ENCODE peak calls at places on chromosomes 5 and 9, in nine cellular contexts. One of them, this sample, is unnamed.

GRCh38 chr9:129174724-129175514 is 3.1 kb downstream of the IER5L start:
- DNase-seq in dorsolateral prefrontal cortex: peak
- DNase-seq in stimulated activated CD8-positive, alpha-beta memory T cell treated with anti-CD3 and anti-CD28 coated beads, Interleukin-12 subunit alpha, Interleukin-12 subunit beta, amount 100 ng/mL, for 1 hour: no peak
- DNase-seq in activated naive CD4-positive, alpha-beta T cell treated with Interleukin-2 at 50 U/mL for 16 hours: peak
- DNase-seq in tibial nerve: peak
- DNase-seq in activated T-helper 9 cell treated with anti-CD3 and anti-CD28 coated beads, Interleukin-2, amount 50 U/mL, for 16 hours: no peak
- DNase-seq in cardiac fibroblast: peak
- DNase-seq in GM23338: peak
- DNase-seq in activated CD8-positive, alpha-beta T cell treated with anti-CD3 and anti-CD28 coated beads, Interleukin-2, amount 10 ng/mL, durations not matched to agents 7 days and 5 days: peak
- DNase-seq in this sample: peak

GRCh38 chr5:115578657-115579056 is 23.6 kb downstream of the TICAM2 start:
- DNase-seq in tibial nerve: no peak
- DNase-seq in dorsolateral prefrontal cortex: no peak
- DNase-seq in activated T-helper 9 cell treated with anti-CD3 and anti-CD28 coated beads, Interleukin-2, amount 50 U/mL, for 16 hours: no peak
- DNase-seq in stimulated activated CD8-positive, alpha-beta memory T cell treated with anti-CD3 and anti-CD28 coated beads, Interleukin-12 subunit alpha, Interleukin-12 subunit beta, amount 100 ng/mL, for 1 hour: no peak
- DNase-seq in cardiac fibroblast: no peak
- DNase-seq in activated naive CD4-positive, alpha-beta T cell treated with Interleukin-2 at 50 U/mL for 16 hours: no peak
- DNase-seq in activated CD8-positive, alpha-beta T cell treated with anti-CD3 and anti-CD28 coated beads, Interleukin-2, amount 10 ng/mL, durations not matched to agents 7 days and 5 days: no peak
- DNase-seq in GM23338: no peak
- DNase-seq in this sample: no peak

GRCh38 chr5:176994460-176995121 is 12.0 kb downstream of the UIMC1 start:
- DNase-seq in dorsolateral prefrontal cortex: no peak
- DNase-seq in tibial nerve: no peak
- DNase-seq in activated T-helper 9 cell treated with anti-CD3 and anti-CD28 coated beads, Interleukin-2, amount 50 U/mL, for 16 hours: no peak
- DNase-seq in activated CD8-positive, alpha-beta T cell treated with anti-CD3 and anti-CD28 coated beads, Interleukin-2, amount 10 ng/mL, durations not matched to agents 7 days and 5 days: no peak
- DNase-seq in stimulated activated CD8-positive, alpha-beta memory T cell treated with anti-CD3 and anti-CD28 coated beads, Interleukin-12 subunit alpha, Interleukin-12 subunit beta, amount 100 ng/mL, for 1 hour: no peak
- DNase-seq in GM23338: peak
- DNase-seq in cardiac fibroblast: peak
- DNase-seq in activated naive CD4-positive, alpha-beta T cell treated with Interleukin-2 at 50 U/mL for 16 hours: no peak
- DNase-seq in this sample: no peak

GRCh38 chr9:95819636-95820035 is 55.9 kb upstream of the ERCC6L2 start:
- DNase-seq in activated CD8-positive, alpha-beta T cell treated with anti-CD3 and anti-CD28 coated beads, Interleukin-2, amount 10 ng/mL, durations not matched to agents 7 days and 5 days: no peak
- DNase-seq in GM23338: peak
- DNase-seq in dorsolateral prefrontal cortex: no peak
- DNase-seq in activated naive CD4-positive, alpha-beta T cell treated with Interleukin-2 at 50 U/mL for 16 hours: no peak
- DNase-seq in stimulated activated CD8-positive, alpha-beta memory T cell treated with anti-CD3 and anti-CD28 coated beads, Interleukin-12 subunit alpha, Interleukin-12 subunit beta, amount 100 ng/mL, for 1 hour: no peak
- DNase-seq in tibial nerve: no peak
- DNase-seq in cardiac fibroblast: no peak
- DNase-seq in activated T-helper 9 cell treated with anti-CD3 and anti-CD28 coated beads, Interleukin-2, amount 50 U/mL, for 16 hours: no peak
- DNase-seq in this sample: peak

GRCh38 chr9:37952731-37953130 is 48.8 kb upstream of the SLC25A51 start:
- DNase-seq in GM23338: no peak
- DNase-seq in activated naive CD4-positive, alpha-beta T cell treated with Interleukin-2 at 50 U/mL for 16 hours: no peak
- DNase-seq in stimulated activated CD8-positive, alpha-beta memory T cell treated with anti-CD3 and anti-CD28 coated beads, Interleukin-12 subunit alpha, Interleukin-12 subunit beta, amount 100 ng/mL, for 1 hour: no peak
- DNase-seq in cardiac fibroblast: peak
- DNase-seq in dorsolateral prefrontal cortex: no peak
- DNase-seq in activated CD8-positive, alpha-beta T cell treated with anti-CD3 and anti-CD28 coated beads, Interleukin-2, amount 10 ng/mL, durations not matched to agents 7 days and 5 days: no peak
- DNase-seq in tibial nerve: no peak
- DNase-seq in activated T-helper 9 cell treated with anti-CD3 and anti-CD28 coated beads, Interleukin-2, amount 50 U/mL, for 16 hours: no peak
- DNase-seq in this sample: no peak

GRCh38 chr5:164746723-164747122 is 1241.3 kb downstream of the MAT2B start:
- DNase-seq in dorsolateral prefrontal cortex: no peak
- DNase-seq in stimulated activated CD8-positive, alpha-beta memory T cell treated with anti-CD3 and anti-CD28 coated beads, Interleukin-12 subunit alpha, Interleukin-12 subunit beta, amount 100 ng/mL, for 1 hour: no peak
- DNase-seq in activated T-helper 9 cell treated with anti-CD3 and anti-CD28 coated beads, Interleukin-2, amount 50 U/mL, for 16 hours: no peak
- DNase-seq in cardiac fibroblast: no peak
- DNase-seq in tibial nerve: no peak
- DNase-seq in activated naive CD4-positive, alpha-beta T cell treated with Interleukin-2 at 50 U/mL for 16 hours: no peak
- DNase-seq in activated CD8-positive, alpha-beta T cell treated with anti-CD3 and anti-CD28 coated beads, Interleukin-2, amount 10 ng/mL, durations not matched to agents 7 days and 5 days: no peak
- DNase-seq in GM23338: no peak
- DNase-seq in this sample: no peak

GRCh38 chr5:164362021-164362420 is 856.6 kb downstream of the MAT2B start:
- DNase-seq in activated CD8-positive, alpha-beta T cell treated with anti-CD3 and anti-CD28 coated beads, Interleukin-2, amount 10 ng/mL, durations not matched to agents 7 days and 5 days: no peak
- DNase-seq in stimulated activated CD8-positive, alpha-beta memory T cell treated with anti-CD3 and anti-CD28 coated beads, Interleukin-12 subunit alpha, Interleukin-12 subunit beta, amount 100 ng/mL, for 1 hour: no peak
- DNase-seq in cardiac fibroblast: no peak
- DNase-seq in dorsolateral prefrontal cortex: no peak
- DNase-seq in tibial nerve: no peak
- DNase-seq in activated T-helper 9 cell treated with anti-CD3 and anti-CD28 coated beads, Interleukin-2, amount 50 U/mL, for 16 hours: no peak
- DNase-seq in GM23338: no peak
- DNase-seq in activated naive CD4-positive, alpha-beta T cell treated with Interleukin-2 at 50 U/mL for 16 hours: no peak
- DNase-seq in this sample: no peak

GRCh38 chr9:121494192-121494591 is 5.5 kb downstream of the GGTA1 start:
- DNase-seq in activated T-helper 9 cell treated with anti-CD3 and anti-CD28 coated beads, Interleukin-2, amount 50 U/mL, for 16 hours: no peak
- DNase-seq in stimulated activated CD8-positive, alpha-beta memory T cell treated with anti-CD3 and anti-CD28 coated beads, Interleukin-12 subunit alpha, Interleukin-12 subunit beta, amount 100 ng/mL, for 1 hour: no peak
- DNase-seq in dorsolateral prefrontal cortex: no peak
- DNase-seq in activated naive CD4-positive, alpha-beta T cell treated with Interleukin-2 at 50 U/mL for 16 hours: no peak
- DNase-seq in activated CD8-positive, alpha-beta T cell treated with anti-CD3 and anti-CD28 coated beads, Interleukin-2, amount 10 ng/mL, durations not matched to agents 7 days and 5 days: no peak
- DNase-seq in cardiac fibroblast: no peak
- DNase-seq in tibial nerve: no peak
- DNase-seq in GM23338: no peak
- DNase-seq in this sample: no peak

GRCh38 chr9:33676746-33677505 is 118.4 kb upstream of the PRSS3 start:
- DNase-seq in dorsolateral prefrontal cortex: peak
- DNase-seq in GM23338: peak
- DNase-seq in tibial nerve: no peak
- DNase-seq in cardiac fibroblast: peak
- DNase-seq in activated T-helper 9 cell treated with anti-CD3 and anti-CD28 coated beads, Interleukin-2, amount 50 U/mL, for 16 hours: peak
- DNase-seq in activated CD8-positive, alpha-beta T cell treated with anti-CD3 and anti-CD28 coated beads, Interleukin-2, amount 10 ng/mL, durations not matched to agents 7 days and 5 days: peak
- DNase-seq in stimulated activated CD8-positive, alpha-beta memory T cell treated with anti-CD3 and anti-CD28 coated beads, Interleukin-12 subunit alpha, Interleukin-12 subunit beta, amount 100 ng/mL, for 1 hour: no peak
- DNase-seq in activated naive CD4-positive, alpha-beta T cell treated with Interleukin-2 at 50 U/mL for 16 hours: peak
- DNase-seq in this sample: peak

GRCh38 chr5:128782446-128782845 is 182.8 kb upstream of the SLC27A6 start:
- DNase-seq in tibial nerve: peak
- DNase-seq in activated naive CD4-positive, alpha-beta T cell treated with Interleukin-2 at 50 U/mL for 16 hours: no peak
- DNase-seq in activated T-helper 9 cell treated with anti-CD3 and anti-CD28 coated beads, Interleukin-2, amount 50 U/mL, for 16 hours: no peak
- DNase-seq in GM23338: no peak
- DNase-seq in stimulated activated CD8-positive, alpha-beta memory T cell treated with anti-CD3 and anti-CD28 coated beads, Interleukin-12 subunit alpha, Interleukin-12 subunit beta, amount 100 ng/mL, for 1 hour: no peak
- DNase-seq in dorsolateral prefrontal cortex: no peak
- DNase-seq in activated CD8-positive, alpha-beta T cell treated with anti-CD3 and anti-CD28 coated beads, Interleukin-2, amount 10 ng/mL, durations not matched to agents 7 days and 5 days: no peak
- DNase-seq in cardiac fibroblast: peak
- DNase-seq in this sample: no peak

GRCh38 chr5:39519566-39520231 is 94.9 kb upstream of the DAB2 start:
- DNase-seq in activated T-helper 9 cell treated with anti-CD3 and anti-CD28 coated beads, Interleukin-2, amount 50 U/mL, for 16 hours: no peak
- DNase-seq in activated naive CD4-positive, alpha-beta T cell treated with Interleukin-2 at 50 U/mL for 16 hours: no peak
- DNase-seq in dorsolateral prefrontal cortex: no peak
- DNase-seq in tibial nerve: no peak
- DNase-seq in activated CD8-positive, alpha-beta T cell treated with anti-CD3 and anti-CD28 coated beads, Interleukin-2, amount 10 ng/mL, durations not matched to agents 7 days and 5 days: no peak
- DNase-seq in cardiac fibroblast: peak
- DNase-seq in stimulated activated CD8-positive, alpha-beta memory T cell treated with anti-CD3 and anti-CD28 coated beads, Interleukin-12 subunit alpha, Interleukin-12 subunit beta, amount 100 ng/mL, for 1 hour: no peak
- DNase-seq in GM23338: peak
- DNase-seq in this sample: no peak

GRCh38 chr9:136059321-136059791 is 35.7 kb downstream of the NACC2 start:
- DNase-seq in activated naive CD4-positive, alpha-beta T cell treated with Interleukin-2 at 50 U/mL for 16 hours: no peak
- DNase-seq in tibial nerve: no peak
- DNase-seq in GM23338: no peak
- DNase-seq in cardiac fibroblast: no peak
- DNase-seq in activated CD8-positive, alpha-beta T cell treated with anti-CD3 and anti-CD28 coated beads, Interleukin-2, amount 10 ng/mL, durations not matched to agents 7 days and 5 days: no peak
- DNase-seq in activated T-helper 9 cell treated with anti-CD3 and anti-CD28 coated beads, Interleukin-2, amount 50 U/mL, for 16 hours: no peak
- DNase-seq in stimulated activated CD8-positive, alpha-beta memory T cell treated with anti-CD3 and anti-CD28 coated beads, Interleukin-12 subunit alpha, Interleukin-12 subunit beta, amount 100 ng/mL, for 1 hour: no peak
- DNase-seq in dorsolateral prefrontal cortex: no peak
- DNase-seq in this sample: no peak

GRCh38 chr5:174624754-174625506 is 99.5 kb upstream of the MSX2 start:
- DNase-seq in activated naive CD4-positive, alpha-beta T cell treated with Interleukin-2 at 50 U/mL for 16 hours: no peak
- DNase-seq in dorsolateral prefrontal cortex: no peak
- DNase-seq in tibial nerve: no peak
- DNase-seq in GM23338: no peak
- DNase-seq in cardiac fibroblast: peak
- DNase-seq in activated CD8-positive, alpha-beta T cell treated with anti-CD3 and anti-CD28 coated beads, Interleukin-2, amount 10 ng/mL, durations not matched to agents 7 days and 5 days: no peak
- DNase-seq in stimulated activated CD8-positive, alpha-beta memory T cell treated with anti-CD3 and anti-CD28 coated beads, Interleukin-12 subunit alpha, Interleukin-12 subunit beta, amount 100 ng/mL, for 1 hour: no peak
- DNase-seq in activated T-helper 9 cell treated with anti-CD3 and anti-CD28 coated beads, Interleukin-2, amount 50 U/mL, for 16 hours: no peak
- DNase-seq in this sample: no peak

GRCh38 chr9:93054758-93055704 is 3.5 kb upstream of the SUSD3 start:
- DNase-seq in dorsolateral prefrontal cortex: no peak
- DNase-seq in tibial nerve: no peak
- DNase-seq in activated CD8-positive, alpha-beta T cell treated with anti-CD3 and anti-CD28 coated beads, Interleukin-2, amount 10 ng/mL, durations not matched to agents 7 days and 5 days: no peak
- DNase-seq in GM23338: no peak
- DNase-seq in stimulated activated CD8-positive, alpha-beta memory T cell treated with anti-CD3 and anti-CD28 coated beads, Interleukin-12 subunit alpha, Interleukin-12 subunit beta, amount 100 ng/mL, for 1 hour: no peak
- DNase-seq in activated naive CD4-positive, alpha-beta T cell treated with Interleukin-2 at 50 U/mL for 16 hours: no peak
- DNase-seq in activated T-helper 9 cell treated with anti-CD3 and anti-CD28 coated beads, Interleukin-2, amount 50 U/mL, for 16 hours: no peak
- DNase-seq in cardiac fibroblast: no peak
- DNase-seq in this sample: no peak

GRCh38 chr9:129405089-129405830 is 215.6 kb downstream of the C9orf50 start:
- DNase-seq in activated T-helper 9 cell treated with anti-CD3 and anti-CD28 coated beads, Interleukin-2, amount 50 U/mL, for 16 hours: no peak
- DNase-seq in GM23338: no peak
- DNase-seq in tibial nerve: no peak
- DNase-seq in activated CD8-positive, alpha-beta T cell treated with anti-CD3 and anti-CD28 coated beads, Interleukin-2, amount 10 ng/mL, durations not matched to agents 7 days and 5 days: no peak
- DNase-seq in dorsolateral prefrontal cortex: no peak
- DNase-seq in cardiac fibroblast: peak
- DNase-seq in activated naive CD4-positive, alpha-beta T cell treated with Interleukin-2 at 50 U/mL for 16 hours: no peak
- DNase-seq in stimulated activated CD8-positive, alpha-beta memory T cell treated with anti-CD3 and anti-CD28 coated beads, Interleukin-12 subunit alpha, Interleukin-12 subunit beta, amount 100 ng/mL, for 1 hour: no peak
- DNase-seq in this sample: no peak

GRCh38 chr9:89576404-89576824 is 28.4 kb upstream of the GADD45G start:
- DNase-seq in dorsolateral prefrontal cortex: no peak
- DNase-seq in activated CD8-positive, alpha-beta T cell treated with anti-CD3 and anti-CD28 coated beads, Interleukin-2, amount 10 ng/mL, durations not matched to agents 7 days and 5 days: peak
- DNase-seq in activated naive CD4-positive, alpha-beta T cell treated with Interleukin-2 at 50 U/mL for 16 hours: no peak
- DNase-seq in tibial nerve: no peak
- DNase-seq in cardiac fibroblast: peak
- DNase-seq in stimulated activated CD8-positive, alpha-beta memory T cell treated with anti-CD3 and anti-CD28 coated beads, Interleukin-12 subunit alpha, Interleukin-12 subunit beta, amount 100 ng/mL, for 1 hour: peak
- DNase-seq in GM23338: peak
- DNase-seq in activated T-helper 9 cell treated with anti-CD3 and anti-CD28 coated beads, Interleukin-2, amount 50 U/mL, for 16 hours: no peak
- DNase-seq in this sample: peak

GRCh38 chr5:3595102-3595961 is at the start of gene IRX1:
- DNase-seq in GM23338: peak
- DNase-seq in cardiac fibroblast: peak
- DNase-seq in activated naive CD4-positive, alpha-beta T cell treated with Interleukin-2 at 50 U/mL for 16 hours: no peak
- DNase-seq in stimulated activated CD8-positive, alpha-beta memory T cell treated with anti-CD3 and anti-CD28 coated beads, Interleukin-12 subunit alpha, Interleukin-12 subunit beta, amount 100 ng/mL, for 1 hour: no peak
- DNase-seq in activated CD8-positive, alpha-beta T cell treated with anti-CD3 and anti-CD28 coated beads, Interleukin-2, amount 10 ng/mL, durations not matched to agents 7 days and 5 days: no peak
- DNase-seq in dorsolateral prefrontal cortex: no peak
- DNase-seq in activated T-helper 9 cell treated with anti-CD3 and anti-CD28 coated beads, Interleukin-2, amount 50 U/mL, for 16 hours: no peak
- DNase-seq in tibial nerve: no peak
- DNase-seq in this sample: peak

GRCh38 chr5:128579111-128579510 is 41.1 kb upstream of the FBN2 start:
- DNase-seq in activated CD8-positive, alpha-beta T cell treated with anti-CD3 and anti-CD28 coated beads, Interleukin-2, amount 10 ng/mL, durations not matched to agents 7 days and 5 days: no peak
- DNase-seq in activated T-helper 9 cell treated with anti-CD3 and anti-CD28 coated beads, Interleukin-2, amount 50 U/mL, for 16 hours: no peak
- DNase-seq in tibial nerve: no peak
- DNase-seq in cardiac fibroblast: peak
- DNase-seq in dorsolateral prefrontal cortex: no peak
- DNase-seq in stimulated activated CD8-positive, alpha-beta memory T cell treated with anti-CD3 and anti-CD28 coated beads, Interleukin-12 subunit alpha, Interleukin-12 subunit beta, amount 100 ng/mL, for 1 hour: no peak
- DNase-seq in GM23338: no peak
- DNase-seq in activated naive CD4-positive, alpha-beta T cell treated with Interleukin-2 at 50 U/mL for 16 hours: no peak
- DNase-seq in this sample: no peak

GRCh38 chr5:131386779-131387178 is 122.9 kb downstream of the CDC42SE2 start:
- DNase-seq in stimulated activated CD8-positive, alpha-beta memory T cell treated with anti-CD3 and anti-CD28 coated beads, Interleukin-12 subunit alpha, Interleukin-12 subunit beta, amount 100 ng/mL, for 1 hour: no peak
- DNase-seq in GM23338: peak
- DNase-seq in dorsolateral prefrontal cortex: no peak
- DNase-seq in cardiac fibroblast: peak
- DNase-seq in activated CD8-positive, alpha-beta T cell treated with anti-CD3 and anti-CD28 coated beads, Interleukin-2, amount 10 ng/mL, durations not matched to agents 7 days and 5 days: no peak
- DNase-seq in activated T-helper 9 cell treated with anti-CD3 and anti-CD28 coated beads, Interleukin-2, amount 50 U/mL, for 16 hours: no peak
- DNase-seq in tibial nerve: no peak
- DNase-seq in activated naive CD4-positive, alpha-beta T cell treated with Interleukin-2 at 50 U/mL for 16 hours: no peak
- DNase-seq in this sample: peak

GRCh38 chr9:38047301-38048251 is 21.5 kb downstream of the SHB start:
- DNase-seq in tibial nerve: no peak
- DNase-seq in activated CD8-positive, alpha-beta T cell treated with anti-CD3 and anti-CD28 coated beads, Interleukin-2, amount 10 ng/mL, durations not matched to agents 7 days and 5 days: no peak
- DNase-seq in activated naive CD4-positive, alpha-beta T cell treated with Interleukin-2 at 50 U/mL for 16 hours: no peak
- DNase-seq in cardiac fibroblast: peak
- DNase-seq in stimulated activated CD8-positive, alpha-beta memory T cell treated with anti-CD3 and anti-CD28 coated beads, Interleukin-12 subunit alpha, Interleukin-12 subunit beta, amount 100 ng/mL, for 1 hour: no peak
- DNase-seq in activated T-helper 9 cell treated with anti-CD3 and anti-CD28 coated beads, Interleukin-2, amount 50 U/mL, for 16 hours: no peak
- DNase-seq in GM23338: peak
- DNase-seq in dorsolateral prefrontal cortex: no peak
- DNase-seq in this sample: peak

This sample was measured in iPS-NIHi11.